ENCODE peak calls at places on chromosome 6, in six cellular contexts. L is IMR-90, D is brain microvascular endothelial cell, A is endodermal cell, C is HCT116, H is heart left ventricle. B is an unnamed sample.

GRCh38 chr6:125593746-125594145 is 155.7 kb upstream of the HEY2 start:
- DNase-seq in L (no peak), D (no peak), A (no peak), C (no peak), H (no peak), B (no peak)

GRCh38 chr6:166515072-166515810 is 71.2 kb downstream of the RAMACL start:
- DNase-seq in L (peak; percentile 93), D (peak; percentile 85), A (peak; percentile 70), C (peak; percentile 55), H (no peak), B (peak; percentile 61)

GRCh38 chr6:127302728-127303675 is 36.3 kb downstream of the RNF146 start:
- DNase-seq in L (peak; percentile 48), D (peak; percentile 60), A (no peak), C (peak; percentile 16), H (no peak), B (no peak)

GRCh38 chr6:168612586-168612985 is 171.6 kb downstream of the SMOC2 start:
- DNase-seq in L (no peak), D (no peak), A (no peak), C (no peak), H (no peak), B (no peak)

GRCh38 chr6:24408719-24409410 is 6.1 kb downstream of the MRS2 start:
- DNase-seq in L (no peak), D (no peak), A (no peak), C (no peak), H (no peak), B (no peak)

GRCh38 chr6:3385660-3386151 is 71.1 kb downstream of the SLC22A23 start:
- DNase-seq in L (no peak), D (no peak), A (no peak), C (peak; percentile 66), H (no peak), B (no peak)

GRCh38 chr6:12137480-12137879 is 125.4 kb downstream of the HIVEP1 start:
- DNase-seq in L (peak; percentile 85), D (peak; percentile 79), A (no peak), C (no peak), H (peak; percentile 48), B (no peak)

GRCh38 chr6:154909821-154910220 is 85.3 kb upstream of the TIAM2 start:
- DNase-seq in L (peak; percentile 25), D (no peak), A (no peak), C (no peak), H (no peak), B (no peak)

GRCh38 chr6:50816115-50816675 is 2.5 kb upstream of the TFAP2B start:
- DNase-seq in L (peak; percentile 55), D (peak; percentile 60), A (peak; percentile 87), C (peak; percentile 34), H (peak; percentile 52), B (peak; percentile 13)

GRCh38 chr6:168828800-168829199 is 387.8 kb downstream of the SMOC2 start:
- DNase-seq in L (no peak), D (peak; percentile 25), A (no peak), C (no peak), H (no peak), B (no peak)

GRCh38 chr6:138012682-138013081 is 94.5 kb downstream of the PERP start:
- DNase-seq in L (no peak), D (no peak), A (no peak), C (no peak), H (no peak), B (no peak)

GRCh38 chr6:111591370-111591900 is 14.2 kb downstream of the TRAF3IP2 start:
- DNase-seq in L (peak; percentile 100), D (peak; percentile 98), A (no peak), C (peak; percentile 92), H (no peak), B (peak; percentile 98)

GRCh38 chr6:11050735-11051134 is 6.6 kb upstream of the ELOVL2 start:
- DNase-seq in L (peak; percentile 72), D (peak; percentile 68), A (no peak), C (no peak), H (no peak), B (no peak)

GRCh38 chr6:163661271-163661671 is 246.8 kb downstream of the QKI start:
- DNase-seq in L (no peak), D (no peak), A (no peak), C (no peak), H (no peak), B (no peak)

GRCh38 chr6:149075616-149076354 is 241.7 kb upstream of the TAB2 start:
- DNase-seq in L (peak; percentile 37), D (no peak), A (no peak), C (no peak), H (no peak), B (no peak)

GRCh38 chr6:168390746-168391400 is 50.1 kb upstream of the SMOC2 start:
- DNase-seq in L (no peak), D (no peak), A (no peak), C (no peak), H (no peak), B (no peak)

GRCh38 chr6:148885154-148885870 is 138.5 kb downstream of the UST start:
- DNase-seq in L (peak; percentile 91), D (no peak), A (no peak), C (no peak), H (no peak), B (peak; percentile 70)

GRCh38 chr6:85460951-85461805 is 11.3 kb downstream of the NT5E start:
- DNase-seq in L (no peak), D (no peak), A (no peak), C (no peak), H (no peak), B (no peak)

GRCh38 chr6:119078449-119079287 is at the start of gene FAM184A:
- DNase-seq in L (peak; percentile 48), D (peak; percentile 19), A (peak; percentile 88), C (peak; percentile 16), H (peak; percentile 66), B (no peak)

GRCh38 chr6:119076173-119076965 is 2.1 kb downstream of the FAM184A start:
- DNase-seq in L (no peak), D (no peak), A (no peak), C (no peak), H (no peak), B (no peak)

GRCh38 chr6:119075200-119075981 is 3.1 kb downstream of the FAM184A start:
- DNase-seq in L (no peak), D (no peak), A (no peak), C (no peak), H (no peak), B (no peak)

GRCh38 chr6:119077643-119078448 is 618 bp downstream of the FAM184A start:
- DNase-seq in L (no peak), D (no peak), A (peak; percentile 85), C (no peak), H (peak; percentile 20), B (no peak)

DNA sequence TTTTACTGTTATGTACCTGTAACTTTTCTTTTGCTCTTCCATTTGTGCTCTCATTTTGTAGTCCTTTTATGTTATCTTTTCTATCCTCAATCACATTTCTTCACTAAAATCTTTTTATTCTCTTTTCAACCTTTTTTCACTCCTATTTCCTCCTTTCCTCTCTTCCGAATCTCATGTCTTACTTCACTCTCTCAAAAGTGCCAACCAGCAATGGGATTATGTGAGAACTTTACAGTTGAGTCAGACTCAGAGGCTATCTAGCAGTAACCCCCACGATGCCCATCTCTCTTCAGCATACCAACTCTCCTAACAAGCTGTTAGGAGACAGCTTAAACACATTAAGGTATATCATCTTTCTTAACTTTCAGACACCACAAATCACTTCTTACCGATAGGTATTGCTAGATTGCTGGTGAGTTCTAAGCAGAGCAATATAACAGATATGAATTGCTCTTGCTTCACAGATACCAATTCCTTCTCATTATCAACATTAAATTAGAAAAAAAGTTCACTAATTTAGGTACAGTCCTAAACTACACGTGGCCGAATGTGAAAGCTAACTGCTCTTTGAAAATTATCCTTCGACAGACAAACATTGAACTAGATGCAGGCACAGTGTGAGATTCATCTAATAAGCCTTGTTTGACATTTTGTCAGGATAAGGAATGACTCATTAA is 1.4 kb downstream of the FAM184A start:
- DNase-seq in L (no peak), D (no peak), A (no peak), C (no peak), H (no peak), B (no peak)
- H3K4me3 ChIP-seq in L (no peak overlapping the region), D (no peak overlapping the region), A (peak overlapping the region; percentile 95), C (no peak overlapping the region), H (peak overlapping the region; percentile 76), B (no peak overlapping the region)

GRCh38 chr6:69489970-69490369 is 306.8 kb downstream of the LMBRD1 start:
- DNase-seq in L (no peak), D (no peak), A (no peak), C (no peak), H (no peak), B (no peak)

GRCh38 chr6:69487688-69488087 is 309.1 kb downstream of the LMBRD1 start:
- DNase-seq in L (no peak), D (no peak), A (no peak), C (no peak), H (no peak), B (no peak)
- TF ChIP-seq CTCF in L (no peak), D (no peak), A (peak; percentile 93), C (no peak), H (no peak), B (no peak)

GRCh38 chr6:31174378-31174777 is 3.9 kb upstream of the POU5F1 start:
- DNase-seq in L (no peak), D (no peak), A (peak; percentile 29), C (no peak), H (no peak), B (no peak)

GRCh38 chr6:31171931-31172882 is 1.7 kb upstream of the POU5F1 start:
- DNase-seq in L (no peak), D (no peak), A (peak; percentile 96), C (no peak), H (no peak), B (no peak)

GRCh38 chr6:31170987-31171671 is 647 bp upstream of the POU5F1 start:
- DNase-seq in L (no peak), D (no peak), A (peak; percentile 78), C (no peak), H (no peak), B (no peak)

GRCh38 chr6:31173406-31173805 is 2.9 kb upstream of the POU5F1 start:
- DNase-seq in L (no peak), D (no peak), A (no peak), C (no peak), H (no peak), B (no peak)

GRCh38 chr6:31172973-31173384 is 2.5 kb upstream of the POU5F1 start:
- DNase-seq in L (no peak), D (no peak), A (peak; percentile 97), C (no peak), H (no peak), B (no peak)
- H3K27ac ChIP-seq in L (no peak overlapping the region), D (no peak overlapping the region), A (peak overlapping the region; percentile 38), C (no peak overlapping the region), H (no peak overlapping the region), B (no peak overlapping the region)

GRCh38 chr6:35725721-35726438 is 11.0 kb upstream of the ARMC12 start:
- DNase-seq in L (no peak), D (peak; percentile 39), A (peak; percentile 51), C (no peak), H (peak; percentile 29), B (no peak)
- H3K4me3 ChIP-seq in L (no peak overlapping the region), D (no peak overlapping the region), A (no peak overlapping the region), C (no peak overlapping the region), H (no peak overlapping the region), B (no peak overlapping the region)

B was measured in AG04450.